ENCODE peak calls at places on chromosomes 12 and 14, in nine cellular contexts. T is GM23338; B is left lung; L is CD8-positive, alpha-beta memory T cell; Y is tibial nerve; H is cardiac muscle cell; G is adrenal gland; U is CD8-positive, alpha-beta T cell; S is lung. O is an unnamed sample. For H3K4me1, the result is how much of the 10 kb centered on the place peaks cover.

GRCh38 chr12:104998423-104999346 is 12.6 kb downstream of the NOPCHAP1 start:
- DNase-seq in B (no peak), L (no peak), Y (no peak), H (no peak), T (no peak), U (no peak), S (peak), G (no peak), O (peak)

GRCh38 chr12:6538420-6539275 is 4.3 kb downstream of the GAPDH start:
- DNase-seq in S (no peak), G (peak), B (no peak), H (peak), Y (no peak), L (no peak), U (no peak), T (peak), O (no peak)

GRCh38 chr12:524167-524951 is 64.6 kb downstream of the B4GALNT3 start:
- DNase-seq in S (no peak), U (no peak), Y (no peak), L (no peak), T (no peak), B (no peak), H (no peak), G (peak), O (no peak)

GRCh38 chr14:24329736-24330135 is 5.1 kb downstream of the ADCY4 start:
- DNase-seq in T (no peak), G (peak), S (peak), B (peak), U (peak), Y (peak), L (peak), H (no peak), O (no peak)

GRCh38 chr12:30416631-30417030 is 279.0 kb downstream of the IPO8 start:
- DNase-seq in L (no peak), S (no peak), Y (no peak), T (no peak), G (no peak), H (no peak), B (no peak), U (no peak), O (no peak)

GRCh38 chr12:5267603-5268423 is 164.1 kb upstream of the NTF3 start:
- DNase-seq in U (no peak), S (no peak), T (no peak), B (no peak), L (no peak), G (no peak), H (no peak), Y (no peak), O (no peak)

GRCh38 chr12:89791286-89791685 is 82.6 kb upstream of the ATP2B1 start:
- DNase-seq in Y (no peak), S (no peak), G (no peak), T (no peak), L (no peak), H (no peak), U (no peak), B (no peak), O (no peak)

GRCh38 chr14:105316968-105317498 is 2.5 kb downstream of the PACS2 start:
- DNase-seq in U (no peak), H (no peak), B (peak), Y (no peak), L (no peak), T (no peak), S (no peak), G (peak), O (no peak)

GRCh38 chr12:91685917-91686316 is 459.7 kb downstream of the BTG1 start:
- DNase-seq in B (no peak), Y (no peak), H (no peak), G (no peak), T (no peak), U (peak), L (no peak), S (no peak), O (no peak)

GRCh38 chr12:129531004-129531403 is 372.8 kb downstream of the TMEM132D start:
- DNase-seq in B (no peak), L (no peak), G (no peak), Y (no peak), H (no peak), T (peak), U (no peak), S (no peak), O (peak)

GRCh38 chr12:131736807-131737484 is 26.1 kb downstream of the SFSWAP start:
- DNase-seq in S (peak), B (peak), U (no peak), H (peak), Y (no peak), T (peak), G (peak), L (no peak), O (no peak)

GRCh38 chr12:101351682-101352081 is 55.9 kb downstream of the ARL1 start:
- DNase-seq in T (no peak), G (no peak), S (no peak), L (no peak), B (no peak), U (no peak), H (no peak), Y (no peak), O (no peak)

GRCh38 chr12:4856556-4856955 is 53.1 kb upstream of the KCNA1 start:
- DNase-seq in H (no peak), B (no peak), T (no peak), Y (no peak), U (no peak), G (no peak), L (no peak), S (no peak), O (no peak)

GRCh38 chr12:125053821-125054220 is 11.4 kb upstream of the AACS start:
- DNase-seq in B (no peak), U (no peak), Y (peak), S (no peak), L (no peak), G (no peak), T (no peak), H (no peak), O (no peak)

GRCh38 chr12:3458041-3458440 is 33.0 kb upstream of the PRMT8 start:
- DNase-seq in U (no peak), B (no peak), H (no peak), S (no peak), Y (no peak), T (no peak), G (no peak), L (no peak), O (no peak)

GRCh38 chr12:104715562-104716182 is 242.4 kb downstream of the SLC41A2 start:
- DNase-seq in H (no peak), G (no peak), U (no peak), B (no peak), L (no peak), S (no peak), T (no peak), Y (no peak), O (no peak)

GRCh38 chr14:22928237-22929103 is 706 bp downstream of the PRMT5 start:
- DNase-seq in B (no peak), T (no peak), H (no peak), L (no peak), G (no peak), S (no peak), Y (peak), U (no peak), O (no peak)

GRCh38 chr12:109738878-109739665 is 25.4 kb downstream of the FAM222A start:
- DNase-seq in H (no peak), B (peak), G (peak), T (no peak), S (no peak), L (no peak), U (no peak), Y (no peak), O (peak)

GRCh38 chr12:130162267-130162666 is at the start of gene FZD10:
- DNase-seq in H (peak), B (no peak), G (no peak), U (no peak), T (peak), Y (peak), S (no peak), L (no peak), O (peak)

GRCh38 chr12:2627343-2628191 is 167.2 kb upstream of the FKBP4 start:
- DNase-seq in B (no peak), S (no peak), L (no peak), Y (no peak), H (no peak), G (no peak), U (no peak), T (no peak), O (no peak)

GRCh38 chr12:51809193-51809592 is 39.3 kb downstream of the FIGNL2 start:
- DNase-seq in U (no peak), T (no peak), S (no peak), H (no peak), L (no peak), Y (no peak), B (no peak), G (no peak), O (no peak)

GRCh38 chr12:68240975-68241374 is 12.4 kb downstream of the IL22 start:
- DNase-seq in B (peak), H (peak), U (peak), S (no peak), G (no peak), T (no peak), L (peak), Y (no peak), O (no peak)

GRCh38 chr14:22155582-22155981 is 433.4 kb downstream of the DAD1 start:
- DNase-seq in L (no peak), G (no peak), H (no peak), S (no peak), T (no peak), B (no peak), Y (no peak), U (no peak), O (no peak)

GRCh38 chr14:21614245-21614644 is 20.5 kb downstream of the OR10G2 start:
- DNase-seq in T (peak), S (no peak), H (no peak), U (no peak), G (no peak), Y (no peak), L (no peak), B (no peak), O (no peak)

GRCh38 chr14:24876996-24877395 is 173.0 kb downstream of the STXBP6 start:
- DNase-seq in T (no peak), H (no peak), B (no peak), G (no peak), U (no peak), Y (no peak), L (no peak), S (no peak), O (no peak)

GRCh38 chr12:100668939-100669536 is 95.6 kb downstream of the GAS2L3 start:
- DNase-seq in G (peak), T (peak), S (peak), L (no peak), Y (peak), H (peak), U (peak), B (peak), O (peak)

GRCh38 chr14:58298477-58298879 is at the start of gene ARID4A:
- DNase-seq in B (peak), Y (peak), S (peak), U (peak), L (no peak), H (no peak), T (no peak), G (no peak), O (peak)

GRCh38 chr12:98840325-98840724 is 195.2 kb downstream of the APAF1 start:
- DNase-seq in Y (no peak), H (no peak), U (no peak), S (no peak), L (no peak), B (no peak), T (no peak), G (no peak), O (no peak)

GRCh38 chr12:120453977-120454376 is 7.7 kb downstream of the GATC start:
- DNase-seq in S (no peak), H (peak), U (no peak), T (peak), B (no peak), G (no peak), L (peak), Y (no peak), O (no peak)

GRCh38 chr12:2832550-2833127 is 2.2 kb downstream of the NRIP2 start:
- DNase-seq in U (no peak), Y (no peak), B (no peak), H (no peak), G (no peak), T (no peak), L (no peak), S (no peak), O (no peak)

GRCh38 chr14:75283162-75283883 is 4.7 kb downstream of the FOS start:
- DNase-seq in T (peak), H (peak), U (peak), Y (peak), B (peak), S (no peak), L (peak), G (peak), O (no peak)

GRCh38 chr12:123436017-123436964 is at the start of gene RILPL2:
- DNase-seq in T (peak), Y (peak), H (peak), B (peak), L (peak), G (peak), S (peak), U (peak), O (peak)

DNA sequence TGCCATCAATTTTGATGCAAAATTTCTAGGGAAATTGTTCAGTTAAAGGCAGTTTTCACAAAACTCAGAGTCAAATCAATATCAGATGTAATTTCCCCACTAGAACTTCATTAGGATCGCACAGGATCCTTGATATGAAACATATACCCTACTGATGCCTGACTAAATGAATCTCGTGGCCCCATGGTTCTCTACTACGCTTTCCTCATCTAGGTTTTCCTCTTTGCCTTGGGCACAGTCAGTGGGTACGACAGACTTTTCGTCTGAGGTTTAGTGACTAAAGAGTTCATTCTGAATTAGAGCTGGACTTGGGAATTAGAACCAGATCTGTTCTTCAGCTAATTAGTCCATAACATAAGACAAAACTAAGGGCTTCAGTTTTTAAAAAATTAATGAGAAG is 42.5 kb upstream of the GNPNAT1 start:
- DNase-seq in H (no peak), T (no peak), B (no peak), L (no peak), S (no peak), Y (no peak), G (no peak), U (no peak), O (no peak)
- H3K4me1 ChIP-seq in H (under half), T (half or more), B (under half), L (under half), S (under half), Y (under half), G (under half), U (under half), O (under half)

GRCh38 chr14:54709867-54710266 is 142.9 kb downstream of the SAMD4A start:
- DNase-seq in U (no peak), Y (no peak), T (no peak), B (no peak), G (no peak), L (no peak), S (no peak), H (no peak), O (no peak)
- H3K4me1 ChIP-seq in U (under half), Y (under half), T (under half), B (under half), G (under half), L (under half), S (under half), H (under half), O (under half)

DNA sequence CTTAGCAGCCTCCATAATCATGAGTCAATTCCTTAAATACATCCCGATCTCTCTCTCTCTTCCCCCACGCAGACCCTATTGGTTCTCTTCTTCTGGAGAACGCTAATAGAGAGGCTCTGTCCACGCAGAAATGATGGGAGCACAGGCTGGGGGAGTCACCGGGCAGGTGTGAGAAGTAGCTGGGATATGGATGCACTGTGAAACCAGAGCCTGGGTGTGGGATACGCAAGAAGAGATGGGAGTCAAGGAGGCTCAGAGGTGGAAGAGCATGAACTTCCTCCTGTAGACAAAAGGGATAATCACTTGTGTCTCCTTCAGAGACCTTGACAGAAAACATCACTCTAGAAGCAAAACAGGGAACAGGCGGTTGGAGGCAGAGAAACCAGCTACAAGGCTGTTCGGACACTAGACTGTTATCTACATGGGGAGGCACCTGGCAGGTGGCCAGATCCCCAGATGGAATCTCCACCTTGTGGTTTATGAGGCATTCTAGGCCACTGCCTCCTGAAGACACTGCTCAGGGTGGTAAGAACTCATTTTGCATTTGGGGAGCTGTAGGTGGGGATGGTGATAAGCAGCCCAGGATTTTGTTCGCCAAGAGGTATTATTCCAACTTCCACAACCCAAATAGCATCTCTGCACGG is 7.2 kb upstream of the SELPLG start:
- DNase-seq in U (no peak), T (no peak), H (peak), Y (no peak), L (no peak), S (no peak), B (no peak), G (no peak), O (no peak)
- H3K4me1 ChIP-seq in U (under half), T (under half), H (under half), Y (half or more), L (under half), S (under half), B (under half), G (half or more), O (under half)

GRCh38 chr14:68248481-68249255 is 429.1 kb downstream of the RAD51B start:
- DNase-seq in U (no peak), T (peak), B (peak), L (peak), G (no peak), Y (no peak), S (no peak), H (peak), O (no peak)

GRCh38 chr14:68247867-68248266 is 428.3 kb downstream of the RAD51B start:
- DNase-seq in G (peak), B (no peak), H (peak), Y (no peak), T (no peak), L (no peak), S (no peak), U (no peak), O (no peak)

GRCh38 chr14:68250950-68251765 is 431.6 kb downstream of the RAD51B start:
- DNase-seq in H (no peak), U (no peak), S (no peak), B (no peak), T (peak), L (no peak), Y (no peak), G (no peak), O (no peak)

GRCh38 chr14:68251766-68252100 is 432.2 kb downstream of the RAD51B start:
- DNase-seq in H (no peak), U (no peak), T (no peak), B (no peak), Y (no peak), S (no peak), L (no peak), G (no peak), O (no peak)

DNA sequence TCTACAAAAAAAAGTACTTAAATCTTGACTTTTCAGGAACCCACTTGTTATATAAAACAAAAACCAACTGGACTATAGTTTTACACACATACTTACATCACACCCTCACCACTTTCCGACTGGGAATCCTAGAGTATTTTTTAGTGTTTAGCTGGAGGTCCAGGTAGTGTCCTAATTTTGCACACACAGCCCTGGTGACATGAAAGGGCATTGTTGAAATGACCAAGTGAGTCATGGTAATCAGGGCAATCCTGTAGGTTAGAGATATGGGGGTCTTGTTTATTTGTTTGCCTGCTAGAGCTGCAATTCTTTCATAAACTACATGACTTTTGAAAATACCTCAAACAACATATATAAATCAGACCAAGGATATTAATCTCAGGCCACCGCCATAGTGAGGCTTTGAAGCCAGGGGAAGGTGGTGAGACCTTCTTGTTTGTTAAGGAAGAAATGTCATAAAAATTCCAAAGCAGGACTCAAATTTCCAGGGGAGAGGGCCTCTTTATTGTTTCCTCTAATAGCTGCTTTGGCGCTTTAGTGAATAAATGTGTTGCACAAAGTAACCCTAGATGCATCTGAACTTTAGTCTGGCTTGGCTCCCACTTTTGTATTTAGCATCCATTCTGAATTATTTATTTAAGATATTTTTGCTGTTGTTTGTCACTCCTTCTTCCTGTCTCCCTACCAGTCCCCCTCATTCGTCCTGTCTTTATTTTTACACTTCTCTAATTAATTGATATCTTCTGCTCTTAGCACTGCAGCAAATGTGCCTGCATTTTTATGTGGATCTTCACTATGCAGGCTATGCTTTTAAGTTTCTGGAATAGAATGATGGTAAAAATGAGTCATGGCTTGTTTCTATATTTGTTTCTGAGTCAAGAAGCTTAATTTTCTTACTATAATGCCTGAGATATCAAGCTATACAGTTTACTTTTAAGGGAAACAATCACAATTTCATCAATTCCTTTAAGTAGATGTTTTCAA is 430.2 kb downstream of the RAD51B start:
- DNase-seq in S (no peak), U (no peak), H (peak), G (no peak), Y (no peak), T (no peak), B (no peak), L (no peak), O (no peak)
- H3K4me1 ChIP-seq in S (under half), U (under half), H (half or more), G (half or more), Y (half or more), T (half or more), B (under half), L (under half), O (under half)

GRCh38 chr14:103124501-103125001 is 1.3 kb downstream of the TNFAIP2 start:
- DNase-seq in L (no peak), S (no peak), H (no peak), G (no peak), T (no peak), Y (no peak), B (no peak), U (no peak), O (peak)
- H3K4me1 ChIP-seq in L (under half), S (under half), H (under half), G (half or more), T (under half), Y (half or more), B (under half), U (under half), O (under half)

O was measured in pancreas.